ENCODE peak calls at places on chromosomes 16 and 17, in six cellular contexts. One of them, this sample, is unnamed. For H3K27me3, the result is how much of the 10 kb centered on the place peaks cover.

GRCh38 chr17:57555636-57556175 is 189.4 kb downstream of the CCDC182 start:
- DNase-seq in tibial nerve: no peak
- DNase-seq in stomach: no peak
- DNase-seq in IMR-90: no peak
- DNase-seq in transverse colon: no peak
- DNase-seq in esophagus squamous epithelium: no peak
- DNase-seq in this sample: no peak

GRCh38 chr16:69040144-69040909 is 65.1 kb upstream of the HAS3 start:
- DNase-seq in tibial nerve: no peak
- DNase-seq in stomach: no peak
- DNase-seq in IMR-90: peak
- DNase-seq in transverse colon: no peak
- DNase-seq in esophagus squamous epithelium: no peak
- DNase-seq in this sample: no peak

GRCh38 chr17:6627019-6627418 is 13.5 kb downstream of the KIAA0753 start:
- DNase-seq in tibial nerve: no peak
- DNase-seq in stomach: no peak
- DNase-seq in IMR-90: peak
- DNase-seq in transverse colon: no peak
- DNase-seq in esophagus squamous epithelium: no peak
- DNase-seq in this sample: no peak

GRCh38 chr17:65122836-65123756 is 14.1 kb upstream of the RGS9 start:
- DNase-seq in tibial nerve: peak
- DNase-seq in stomach: peak
- DNase-seq in IMR-90: peak
- DNase-seq in transverse colon: peak
- DNase-seq in esophagus squamous epithelium: no peak
- DNase-seq in this sample: peak

GRCh38 chr16:10849736-10850477 is 27.1 kb upstream of the CIITA start:
- DNase-seq in tibial nerve: no peak
- DNase-seq in stomach: no peak
- DNase-seq in IMR-90: no peak
- DNase-seq in transverse colon: no peak
- DNase-seq in esophagus squamous epithelium: no peak
- DNase-seq in this sample: no peak

GRCh38 chr17:69047368-69048263 is 13.1 kb downstream of the ABCA9 start:
- DNase-seq in tibial nerve: peak
- DNase-seq in stomach: peak
- DNase-seq in IMR-90: peak
- DNase-seq in transverse colon: peak
- DNase-seq in esophagus squamous epithelium: no peak
- DNase-seq in this sample: peak

GRCh38 chr16:70804153-70804728 is 3.3 kb upstream of the VAC14 start:
- DNase-seq in tibial nerve: no peak
- DNase-seq in stomach: no peak
- DNase-seq in IMR-90: peak
- DNase-seq in transverse colon: no peak
- DNase-seq in esophagus squamous epithelium: no peak
- DNase-seq in this sample: no peak

GRCh38 chr17:74149597-74150427 is 53.7 kb upstream of the RPL38 start:
- DNase-seq in tibial nerve: no peak
- DNase-seq in stomach: no peak
- DNase-seq in IMR-90: no peak
- DNase-seq in transverse colon: no peak
- DNase-seq in esophagus squamous epithelium: no peak
- DNase-seq in this sample: no peak

GRCh38 chr17:33284022-33284421 is 9.1 kb downstream of the ASIC2 start:
- DNase-seq in tibial nerve: no peak
- DNase-seq in stomach: peak
- DNase-seq in IMR-90: peak
- DNase-seq in transverse colon: peak
- DNase-seq in esophagus squamous epithelium: no peak
- DNase-seq in this sample: peak

GRCh38 chr16:29000019-29000418 is 15.2 kb downstream of the LAT start:
- DNase-seq in tibial nerve: no peak
- DNase-seq in stomach: no peak
- DNase-seq in IMR-90: no peak
- DNase-seq in transverse colon: no peak
- DNase-seq in esophagus squamous epithelium: no peak
- DNase-seq in this sample: no peak

GRCh38 chr17:72334205-72334604 is 213.4 kb downstream of the SOX9 start:
- DNase-seq in tibial nerve: no peak
- DNase-seq in stomach: no peak
- DNase-seq in IMR-90: peak
- DNase-seq in transverse colon: no peak
- DNase-seq in esophagus squamous epithelium: no peak
- DNase-seq in this sample: no peak

GRCh38 chr16:67470314-67470713 is 10.6 kb downstream of the ATP6V0D1 start:
- DNase-seq in tibial nerve: no peak
- DNase-seq in stomach: peak
- DNase-seq in IMR-90: no peak
- DNase-seq in transverse colon: no peak
- DNase-seq in esophagus squamous epithelium: no peak
- DNase-seq in this sample: peak

GRCh38 chr16:1980026-1980769 is 1.1 kb downstream of the NOXO1 start:
- DNase-seq in tibial nerve: no peak
- DNase-seq in stomach: peak
- DNase-seq in IMR-90: no peak
- DNase-seq in transverse colon: no peak
- DNase-seq in esophagus squamous epithelium: no peak
- DNase-seq in this sample: peak

GRCh38 chr17:82548681-82549303 is 29.3 kb downstream of the FOXK2 start:
- DNase-seq in tibial nerve: no peak
- DNase-seq in stomach: no peak
- DNase-seq in IMR-90: no peak
- DNase-seq in transverse colon: peak
- DNase-seq in esophagus squamous epithelium: no peak
- DNase-seq in this sample: peak

GRCh38 chr16:66650707-66651473 is 45.7 kb downstream of the CMTM4 start:
- DNase-seq in tibial nerve: peak
- DNase-seq in stomach: peak
- DNase-seq in IMR-90: peak
- DNase-seq in transverse colon: peak
- DNase-seq in esophagus squamous epithelium: no peak
- DNase-seq in this sample: peak

GRCh38 chr16:28524544-28525179 is 14.1 kb downstream of the NUPR1 start:
- DNase-seq in tibial nerve: no peak
- DNase-seq in stomach: no peak
- DNase-seq in IMR-90: no peak
- DNase-seq in transverse colon: no peak
- DNase-seq in esophagus squamous epithelium: no peak
- DNase-seq in this sample: peak

GRCh38 chr17:2406903-2407790 is 6.3 kb upstream of the MNT start:
- DNase-seq in tibial nerve: peak
- DNase-seq in stomach: peak
- DNase-seq in IMR-90: peak
- DNase-seq in transverse colon: peak
- DNase-seq in esophagus squamous epithelium: no peak
- DNase-seq in this sample: peak

GRCh38 chr17:45948498-45948880 is 50.6 kb upstream of the STH start:
- DNase-seq in tibial nerve: no peak
- DNase-seq in stomach: no peak
- DNase-seq in IMR-90: no peak
- DNase-seq in transverse colon: no peak
- DNase-seq in esophagus squamous epithelium: no peak
- DNase-seq in this sample: no peak

GRCh38 chr16:9225527-9226316 is 134.3 kb downstream of the HAPSTR1 start:
- DNase-seq in tibial nerve: no peak
- DNase-seq in stomach: no peak
- DNase-seq in IMR-90: no peak
- DNase-seq in transverse colon: no peak
- DNase-seq in esophagus squamous epithelium: no peak
- DNase-seq in this sample: no peak

GRCh38 chr16:50296807-50297206 is 30.5 kb downstream of the ADCY7 start:
- DNase-seq in tibial nerve: no peak
- DNase-seq in stomach: no peak
- DNase-seq in IMR-90: no peak
- DNase-seq in transverse colon: no peak
- DNase-seq in esophagus squamous epithelium: no peak
- DNase-seq in this sample: no peak

GRCh38 chr16:50299508-50300105 is 33.3 kb downstream of the ADCY7 start:
- DNase-seq in tibial nerve: no peak
- DNase-seq in stomach: no peak
- DNase-seq in IMR-90: no peak
- DNase-seq in transverse colon: no peak
- DNase-seq in esophagus squamous epithelium: no peak
- DNase-seq in this sample: peak

GRCh38 chr16:50297301-50298074 is 31.1 kb downstream of the ADCY7 start:
- DNase-seq in tibial nerve: no peak
- DNase-seq in stomach: no peak
- DNase-seq in IMR-90: no peak
- DNase-seq in transverse colon: peak
- DNase-seq in esophagus squamous epithelium: no peak
- DNase-seq in this sample: no peak

GRCh38 chr16:50298075-50298460 is 31.7 kb downstream of the ADCY7 start:
- DNase-seq in tibial nerve: no peak
- DNase-seq in stomach: no peak
- DNase-seq in IMR-90: no peak
- DNase-seq in transverse colon: no peak
- DNase-seq in esophagus squamous epithelium: no peak
- DNase-seq in this sample: no peak

DNA sequence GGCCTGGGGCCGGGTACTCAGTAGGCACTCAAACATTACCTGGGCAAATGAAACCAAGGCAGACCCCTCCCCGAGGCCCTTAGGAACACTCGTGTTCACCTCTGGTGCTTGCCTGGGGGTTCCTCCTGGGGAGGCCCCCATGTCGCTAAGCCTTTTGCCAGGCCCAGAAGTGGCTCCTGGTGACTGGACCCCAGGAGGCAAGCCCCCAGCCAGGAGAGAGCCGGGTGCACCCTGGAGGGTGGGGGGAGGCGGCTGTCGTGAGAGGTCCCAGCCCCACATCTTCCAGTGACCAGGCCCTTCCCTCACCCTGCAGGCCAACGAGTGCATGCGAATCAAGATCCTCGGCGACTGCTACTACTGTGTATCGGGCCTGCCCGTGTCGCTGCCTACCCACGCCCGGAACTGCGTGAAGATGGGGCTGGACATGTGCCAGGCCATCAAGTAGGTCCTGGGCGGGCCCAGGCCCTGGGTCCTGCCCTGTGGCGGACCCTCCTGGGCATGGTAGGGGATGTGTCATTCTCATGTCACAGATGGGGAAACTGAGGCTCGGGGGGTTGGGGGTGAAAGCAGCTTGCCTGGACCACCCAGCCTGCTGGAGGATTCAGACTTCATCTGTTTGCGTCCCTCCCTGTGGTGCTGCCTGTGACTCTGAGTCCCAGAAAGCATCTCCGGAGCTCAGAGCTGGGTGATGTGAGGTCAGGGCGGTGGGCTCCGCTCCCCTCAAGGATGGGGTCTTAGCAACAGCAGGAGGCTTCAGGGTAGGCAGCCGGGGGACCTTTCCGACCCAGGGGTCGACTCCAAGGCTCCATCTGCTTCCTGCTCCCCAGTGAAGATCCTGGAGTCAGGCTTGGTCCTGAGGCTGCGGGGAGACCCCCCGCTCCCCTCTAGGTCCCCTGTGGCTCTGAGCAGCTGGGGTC is 32.5 kb downstream of the ADCY7 start:
- DNase-seq in tibial nerve: no peak
- DNase-seq in stomach: no peak
- DNase-seq in IMR-90: no peak
- DNase-seq in transverse colon: no peak
- DNase-seq in esophagus squamous epithelium: no peak
- DNase-seq in this sample: peak
- H3K27ac ChIP-seq in tibial nerve: no peak
- H3K27ac ChIP-seq in stomach: no peak
- H3K27ac ChIP-seq in IMR-90: no peak
- H3K27ac ChIP-seq in transverse colon: no peak
- H3K27ac ChIP-seq in esophagus squamous epithelium: no peak
- H3K27ac ChIP-seq in this sample: no peak

DNA sequence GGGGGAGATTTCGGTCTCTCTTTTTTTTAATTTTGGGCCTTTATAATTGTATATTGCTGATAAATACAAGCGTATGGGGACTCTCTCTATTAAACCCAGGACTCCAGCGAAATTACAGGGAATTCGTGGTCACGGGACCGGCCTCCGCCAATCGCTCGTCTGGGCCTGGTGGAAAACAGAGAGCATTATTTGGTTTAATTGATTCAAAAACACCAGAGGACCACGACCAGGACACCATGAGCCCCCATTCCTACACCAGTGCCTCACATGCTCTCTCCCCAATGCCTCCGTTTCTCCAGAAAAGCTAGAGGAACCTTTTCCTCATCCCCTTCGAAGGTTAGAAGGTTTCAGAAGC is at the start of gene HOXB2:
- DNase-seq in tibial nerve: no peak
- DNase-seq in stomach: no peak
- DNase-seq in IMR-90: peak
- DNase-seq in transverse colon: no peak
- DNase-seq in esophagus squamous epithelium: no peak
- DNase-seq in this sample: no peak
- H3K27me3 ChIP-seq in tibial nerve: under half
- H3K27me3 ChIP-seq in stomach: half or more
- H3K27me3 ChIP-seq in IMR-90: under half
- H3K27me3 ChIP-seq in transverse colon: under half
- H3K27me3 ChIP-seq in esophagus squamous epithelium: under half
- H3K27me3 ChIP-seq in this sample: under half

GRCh38 chr17:31646642-31647041 is 212.4 kb downstream of the COPRS start:
- DNase-seq in tibial nerve: no peak
- DNase-seq in stomach: no peak
- DNase-seq in IMR-90: no peak
- DNase-seq in transverse colon: no peak
- DNase-seq in esophagus squamous epithelium: no peak
- DNase-seq in this sample: no peak
- TF ChIP-seq POLR2A in tibial nerve: no peak
- TF ChIP-seq POLR2A in stomach: no peak
- TF ChIP-seq POLR2A in IMR-90: no peak
- TF ChIP-seq POLR2A in transverse colon: no peak
- TF ChIP-seq POLR2A in esophagus squamous epithelium: no peak
- TF ChIP-seq POLR2A in this sample: no peak

GRCh38 chr17:50058296-50058945 is 2.5 kb downstream of the ITGA3 start:
- DNase-seq in tibial nerve: no peak
- DNase-seq in stomach: no peak
- DNase-seq in IMR-90: no peak
- DNase-seq in transverse colon: no peak
- DNase-seq in esophagus squamous epithelium: no peak
- DNase-seq in this sample: peak

GRCh38 chr17:50056217-50056960 is 479 bp downstream of the ITGA3 start:
- DNase-seq in tibial nerve: no peak
- DNase-seq in stomach: peak
- DNase-seq in IMR-90: peak
- DNase-seq in transverse colon: peak
- DNase-seq in esophagus squamous epithelium: no peak
- DNase-seq in this sample: peak

GRCh38 chr17:50057521-50057991 is 1.6 kb downstream of the ITGA3 start:
- DNase-seq in tibial nerve: no peak
- DNase-seq in stomach: peak
- DNase-seq in IMR-90: no peak
- DNase-seq in transverse colon: peak
- DNase-seq in esophagus squamous epithelium: no peak
- DNase-seq in this sample: peak

GRCh38 chr17:50055426-50056216 is at the start of gene ITGA3:
- DNase-seq in tibial nerve: no peak
- DNase-seq in stomach: peak
- DNase-seq in IMR-90: peak
- DNase-seq in transverse colon: peak
- DNase-seq in esophagus squamous epithelium: no peak
- DNase-seq in this sample: peak

GRCh38 chr17:50056961-50057330 is 1.0 kb downstream of the ITGA3 start:
- DNase-seq in tibial nerve: no peak
- DNase-seq in stomach: peak
- DNase-seq in IMR-90: peak
- DNase-seq in transverse colon: peak
- DNase-seq in esophagus squamous epithelium: no peak
- DNase-seq in this sample: no peak
- H3K27ac ChIP-seq in tibial nerve: peak
- H3K27ac ChIP-seq in stomach: peak
- H3K27ac ChIP-seq in IMR-90: peak
- H3K27ac ChIP-seq in transverse colon: peak
- H3K27ac ChIP-seq in esophagus squamous epithelium: peak
- H3K27ac ChIP-seq in this sample: peak